ENCODE peak calls at places on chromosomes 5 and 9, in five cellular contexts. V is left cardiac atrium, W is WTC11, F is HFF-Myc, K is suprapubic skin. X is an unnamed sample.

GRCh38 chr9:136328622-136329041 is 1.3 kb downstream of the GPSM1 start:
- DNase-seq in W (no peak), V (peak; percentile 68), F (no peak), K (no peak), X (no peak)

GRCh38 chr5:41404757-41405156 is 105.6 kb downstream of the PLCXD3 start:
- DNase-seq in K (no peak), W (no peak), V (no peak), F (no peak), X (no peak)

GRCh38 chr5:60346391-60346790 is 353.6 kb downstream of the DEPDC1B start:
- DNase-seq in W (no peak), V (no peak), K (no peak), F (no peak), X (no peak)

GRCh38 chr9:130692365-130692764 is 1.2 kb upstream of the EXOSC2 start:
- DNase-seq in V (peak; percentile 41), F (no peak), K (no peak), W (peak; percentile 93), X (no peak)

GRCh38 chr5:145925803-145926202 is 10.6 kb upstream of the SH3RF2 start:
- DNase-seq in F (no peak), V (no peak), W (no peak), K (no peak), X (no peak)

GRCh38 chr5:87400305-87400899 is 12.3 kb downstream of the CCNH start:
- DNase-seq in F (no peak), W (no peak), V (no peak), K (no peak), X (no peak)

GRCh38 chr5:168023190-168023589 is 268.3 kb upstream of the WWC1 start:
- DNase-seq in K (no peak), F (no peak), V (peak; percentile 61), W (no peak), X (no peak)

GRCh38 chr5:133939668-133940067 is 28.8 kb downstream of the C5orf15 start:
- DNase-seq in V (no peak), W (no peak), K (no peak), F (no peak), X (no peak)

GRCh38 chr5:3302228-3302627 is 293.4 kb upstream of the IRX1 start:
- DNase-seq in V (no peak), F (no peak), K (no peak), W (no peak), X (no peak)

X was measured in glomerular endothelial cell.